ENCODE peak calls at places on chromosome 10, in eight cellular contexts. Q is SK-N-SH, S is upper lobe of right lung, D is MCF 10A, B is left ventricle myocardium inferior, U is heart left ventricle, J is cardiac fibroblast, N is mucosa of descending colon. H is an unnamed sample.

GRCh38 chr10:115141254-115141653 is 48.1 kb downstream of the ATRNL1 start:
- DNase-seq in B (no peak), S (no peak), U (no peak), N (no peak), Q (peak; percentile 4), D (peak; percentile 27), J (peak; percentile 24), H (no peak)

GRCh38 chr10:110151871-110152270 is 55.5 kb upstream of the MXI1 start:
- DNase-seq in U (no peak), N (no peak), D (no peak), B (no peak), J (no peak), Q (no peak), S (no peak), H (no peak)

GRCh38 chr10:28807760-28808613 is 130.7 kb downstream of the BAMBI start:
- DNase-seq in U (no peak), D (no peak), Q (peak; percentile 56), B (no peak), J (peak; percentile 83), S (no peak), N (no peak), H (no peak)

GRCh38 chr10:100340948-100341847 is 5.8 kb upstream of the SCD start:
- DNase-seq in S (peak; percentile 68), U (peak; percentile 60), N (no peak), J (no peak), D (no peak), B (peak; percentile 25), Q (no peak), H (no peak)

GRCh38 chr10:60627778-60628773 is 150.2 kb upstream of the CDK1 start:
- DNase-seq in J (no peak), Q (no peak), B (no peak), U (no peak), D (no peak), S (no peak), N (no peak), H (no peak)

GRCh38 chr10:57161157-57161556 is 800.1 kb upstream of the ZWINT start:
- DNase-seq in J (no peak), B (no peak), S (no peak), U (no peak), D (no peak), N (no peak), Q (no peak), H (no peak)

GRCh38 chr10:33570495-33570894 is 236.0 kb upstream of the NRP1 start:
- DNase-seq in U (no peak), Q (no peak), J (no peak), S (no peak), D (no peak), B (no peak), N (no peak), H (peak; percentile 49)

GRCh38 chr10:120641695-120642094 is 184.7 kb downstream of the PLPP4 start:
- DNase-seq in D (no peak), Q (peak; percentile 44), U (no peak), B (no peak), S (no peak), N (no peak), J (peak; percentile 1), H (no peak)

GRCh38 chr10:105041956-105042355 is 400.9 kb downstream of the SORCS3 start:
- DNase-seq in U (no peak), Q (no peak), D (peak; percentile 87), B (no peak), S (no peak), N (no peak), J (no peak), H (no peak)

GRCh38 chr10:110268931-110269640 is 35.6 kb downstream of the SMNDC1 start:
- DNase-seq in Q (peak; percentile 17), D (no peak), S (no peak), J (no peak), U (no peak), B (no peak), N (no peak), H (no peak)

GRCh38 chr10:91432175-91432574 is 22.0 kb downstream of the HECTD2 start:
- DNase-seq in J (no peak), D (no peak), N (no peak), B (no peak), Q (no peak), S (no peak), U (no peak), H (no peak)

GRCh38 chr10:100509241-100509640 is 10.4 kb downstream of the SEC31B start:
- DNase-seq in N (no peak), D (no peak), J (peak; percentile 32), B (no peak), S (no peak), Q (no peak), U (no peak), H (no peak)

GRCh38 chr10:22760025-22760424 is 45.6 kb upstream of the PIP4K2A start:
- DNase-seq in N (no peak), Q (no peak), J (no peak), U (no peak), D (no peak), S (no peak), B (no peak), H (no peak)

GRCh38 chr10:93600861-93601773 is at the start of gene RBP4:
- DNase-seq in J (peak; percentile 52), U (no peak), S (peak; percentile 69), B (no peak), N (peak; percentile 59), Q (peak; percentile 73), D (peak; percentile 27), H (no peak)

GRCh38 chr10:61975107-61975932 is 73.8 kb downstream of the ARID5B start:
- DNase-seq in N (no peak), D (peak; percentile 81), B (no peak), J (peak; percentile 73), S (no peak), Q (no peak), U (no peak), H (no peak)

DNA sequence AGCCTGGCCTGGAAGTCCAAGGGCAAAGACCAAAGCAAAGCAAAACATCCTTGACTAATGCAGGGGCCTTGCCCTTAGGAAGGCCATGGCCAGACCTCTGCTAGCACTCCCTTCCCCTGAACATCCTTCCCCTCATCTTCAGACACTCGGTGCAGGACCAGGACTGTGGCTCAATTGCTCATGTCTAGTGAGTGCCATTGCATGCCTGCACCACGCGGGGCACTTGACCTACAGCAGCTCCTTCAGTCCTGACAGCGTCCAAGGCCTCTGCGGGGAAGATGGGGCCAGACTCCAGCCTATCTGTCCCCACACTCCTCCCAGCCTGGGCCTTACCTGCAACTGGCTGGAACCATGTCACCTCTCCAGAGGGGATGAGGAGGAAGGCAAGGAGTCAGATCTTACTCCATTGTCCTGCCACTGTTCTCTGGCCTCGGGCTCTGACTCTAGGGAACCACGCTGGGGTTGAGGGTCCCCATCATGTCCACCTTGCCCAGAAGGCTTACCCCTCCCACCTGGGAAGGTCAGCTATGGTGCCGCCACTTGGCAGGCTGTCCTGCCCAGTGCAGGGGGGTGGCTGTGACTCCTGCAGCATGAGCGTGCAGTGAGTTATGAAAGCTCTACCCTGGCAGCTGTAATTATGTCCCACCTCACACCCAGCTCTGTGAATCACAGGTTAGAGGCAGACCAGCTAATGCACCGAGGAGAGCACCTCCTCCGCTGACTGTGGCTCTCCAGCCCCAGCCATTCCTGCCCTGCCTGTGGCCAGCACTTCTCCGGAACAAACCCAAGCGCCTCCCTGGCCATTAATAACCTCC is 16.1 kb downstream of the DRGX start:
- DNase-seq in N (no peak), D (no peak), J (no peak), S (no peak), Q (no peak), U (no peak), B (no peak), H (no peak)
- TF ChIP-seq CTCF in N (no peak), D (no peak), J (peak; percentile 40), S (no peak), Q (no peak), U (peak; percentile 12), B (peak; percentile 42), H (peak; percentile 41)

GRCh38 chr10:68897336-68897741 is 3.8 kb upstream of the DDX50 start:
- DNase-seq in N (no peak), D (peak; percentile 84), U (no peak), B (no peak), Q (peak; percentile 64), S (no peak), J (peak; percentile 86), H (no peak)

GRCh38 chr10:68899186-68899745 is 1.8 kb upstream of the DDX50 start:
- DNase-seq in U (no peak), N (no peak), Q (no peak), D (no peak), J (no peak), S (no peak), B (no peak), H (no peak)

GRCh38 chr10:68900427-68901105 is 549 bp upstream of the DDX50 start:
- DNase-seq in N (peak; percentile 84), J (no peak), U (peak; percentile 82), Q (no peak), S (peak; percentile 91), B (peak; percentile 78), D (no peak), H (no peak)

GRCh38 chr10:68902382-68902781 is 1.3 kb downstream of the DDX50 start:
- DNase-seq in Q (no peak), B (no peak), D (no peak), U (no peak), J (no peak), S (no peak), N (no peak), H (no peak)

GRCh38 chr10:68901106-68901927 is at the start of gene DDX50:
- DNase-seq in J (peak; percentile 99), S (peak; percentile 98), Q (peak; percentile 93), D (peak; percentile 100), U (peak; percentile 98), B (peak; percentile 96), N (peak; percentile 96), H (peak; percentile 97)
- TF ChIP-seq CTCF in J (no peak), S (peak; percentile 32), Q (peak; percentile 15), D (no peak), U (no peak), B (peak; percentile 36), N (peak; percentile 13), H (no peak)

GRCh38 chr10:124152781-124153600 is 59.6 kb upstream of the CHST15 start:
- DNase-seq in J (peak; percentile 81), U (peak; percentile 55), B (peak; percentile 31), N (peak; percentile 71), Q (peak; percentile 50), S (no peak), D (peak; percentile 99), H (peak; percentile 83)
- TF ChIP-seq CTCF in J (no peak), U (no peak), B (no peak), N (no peak), Q (no peak), S (no peak), D (no peak), H (no peak)

GRCh38 chr10:88466786-88467185 is 116.3 kb downstream of the RNLS start:
- DNase-seq in S (no peak), D (no peak), J (no peak), N (no peak), U (no peak), Q (no peak), B (no peak), H (no peak)

GRCh38 chr10:88461426-88461825 is 121.7 kb downstream of the RNLS start:
- DNase-seq in D (no peak), S (no peak), J (no peak), B (no peak), Q (no peak), U (no peak), N (no peak), H (no peak)

GRCh38 chr10:88465765-88466164 is 117.4 kb downstream of the RNLS start:
- DNase-seq in B (no peak), D (no peak), J (no peak), Q (no peak), N (no peak), U (no peak), S (no peak), H (no peak)

GRCh38 chr10:88460601-88461000 is 122.5 kb downstream of the RNLS start:
- DNase-seq in B (no peak), Q (no peak), N (no peak), D (no peak), U (no peak), S (no peak), J (no peak), H (no peak)

GRCh38 chr10:88463811-88464210 is 119.3 kb downstream of the RNLS start:
- DNase-seq in B (no peak), N (no peak), J (no peak), U (no peak), D (no peak), S (no peak), Q (no peak), H (no peak)
- TF ChIP-seq CTCF in B (no peak), N (no peak), J (no peak), U (no peak), D (no peak), S (no peak), Q (no peak), H (no peak)

H was measured in CD14-positive monocyte.